ENCODE peak calls at places on chromosomes 6 and 20, in six cellular contexts. M, U, O, Y, P and B are unnamed samples.
A peak's percentile ranks its signal among the peaks of the same experiment; 100 is the strongest.

GRCh38 chr6:79574636-79575035 is 37.4 kb upstream of the LCA5 start:
- DNase-seq in P (peak; percentile 84), Y (no peak), M (no peak), U (no peak), O (peak; percentile 8), B (no peak)

GRCh38 chr6:155219858-155220301 is 43.9 kb upstream of the CLDN20 start:
- DNase-seq in O (no peak), U (no peak), M (no peak), Y (no peak), P (no peak), B (no peak)

GRCh38 chr6:7787137-7787575 is 61.3 kb downstream of the BMP6 start:
- DNase-seq in Y (no peak), O (no peak), M (no peak), P (no peak), U (no peak), B (no peak)

GRCh38 chr6:115071962-115072361 is 729.1 kb upstream of the HS3ST5 start:
- DNase-seq in Y (no peak), U (no peak), M (no peak), P (no peak), O (no peak), B (no peak)

GRCh38 chr6:138572200-138572875 is 73.0 kb upstream of the NHSL1 start:
- DNase-seq in M (no peak), O (no peak), P (peak; percentile 97), Y (no peak), U (no peak), B (peak; percentile 95)

GRCh38 chr6:31158863-31159855 is 770 bp downstream of the TCF19 start:
- DNase-seq in U (peak; percentile 52), O (no peak), M (no peak), P (peak; percentile 31), Y (peak; percentile 51), B (peak; percentile 42)

GRCh38 chr6:69973138-69973537 is 106.8 kb downstream of the COL19A1 start:
- DNase-seq in O (no peak), U (no peak), M (no peak), P (no peak), Y (no peak), B (no peak)

GRCh38 chr6:66896415-66896814 is 1189.4 kb upstream of the EYS start:
- DNase-seq in M (no peak), O (no peak), Y (no peak), P (peak; percentile 5), U (no peak), B (no peak)

GRCh38 chr6:169960891-169961611 is 209.6 kb downstream of the ERMARD start:
- DNase-seq in M (no peak), U (no peak), Y (peak; percentile 24), P (no peak), O (no peak), B (no peak)

GRCh38 chr20:10715035-10715434 is 41.2 kb upstream of the JAG1 start:
- DNase-seq in M (no peak), O (no peak), P (peak; percentile 86), Y (no peak), U (no peak), B (no peak)

GRCh38 chr6:5072440-5072839 is 12.7 kb upstream of the PPP1R3G start:
- DNase-seq in M (no peak), O (no peak), U (no peak), P (no peak), Y (no peak), B (no peak)

GRCh38 chr6:14324042-14324441 is 206.5 kb downstream of the CD83 start:
- DNase-seq in Y (no peak), U (no peak), P (no peak), O (no peak), M (no peak), B (no peak)

GRCh38 chr20:41670631-41671030 is 52.5 kb upstream of the CHD6 start:
- DNase-seq in U (no peak), Y (no peak), P (no peak), M (no peak), O (no peak), B (no peak)
- TF ChIP-seq JUND in U (no peak), Y (no peak), P (no peak), M (no peak), O (no peak), B (no peak)

DNA sequence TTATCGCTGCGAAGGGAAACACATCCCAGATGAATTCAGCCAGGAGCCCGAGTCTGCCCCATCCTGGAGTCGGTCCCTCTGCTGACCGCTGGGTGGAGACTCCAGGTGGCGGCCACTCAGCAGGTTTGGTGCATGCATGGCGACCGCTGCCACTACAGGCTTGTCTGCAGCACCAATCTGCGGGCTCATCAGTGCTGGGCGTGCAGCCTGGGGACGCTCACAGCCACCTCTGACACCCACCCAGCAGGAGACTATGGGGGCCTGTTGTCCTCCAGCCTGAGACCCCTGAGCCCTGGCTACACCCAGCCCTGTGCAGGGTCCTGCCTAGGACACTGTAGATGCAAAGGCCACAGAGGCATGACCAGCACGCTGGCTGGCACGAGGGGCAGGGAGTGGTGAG is 40.5 kb upstream of the GATA5 start:
- DNase-seq in U (peak; percentile 72), Y (no peak), M (no peak), O (no peak), P (peak; percentile 57), B (peak; percentile 81)
- TF ChIP-seq JUND in U (no peak), Y (no peak), M (no peak), O (no peak), P (no peak), B (no peak)

GRCh38 chr6:119728935-119729334 is 379.4 kb upstream of the MAN1A1 start:
- DNase-seq in O (no peak), P (no peak), M (no peak), U (no peak), Y (no peak), B (no peak)
- TF ChIP-seq JUND in O (no peak), P (no peak), M (no peak), U (no peak), Y (no peak), B (no peak)

GRCh38 chr6:41588083-41588482 is 41.9 kb downstream of the FOXP4 start:
- DNase-seq in M (no peak), O (no peak), U (no peak), P (no peak), Y (peak; percentile 76), B (no peak)

GRCh38 chr6:41585605-41586004 is 39.4 kb downstream of the FOXP4 start:
- DNase-seq in M (no peak), Y (no peak), O (no peak), U (no peak), P (no peak), B (no peak)

GRCh38 chr6:41587223-41587879 is 41.2 kb downstream of the FOXP4 start:
- DNase-seq in M (no peak), U (no peak), Y (peak; percentile 62), P (no peak), O (no peak), B (no peak)

GRCh38 chr6:41584668-41585205 is 38.6 kb downstream of the FOXP4 start:
- DNase-seq in O (no peak), U (no peak), P (no peak), M (no peak), Y (no peak), B (peak; percentile 55)

GRCh38 chr6:41586564-41586963 is 40.4 kb downstream of the FOXP4 start:
- DNase-seq in Y (peak; percentile 55), U (no peak), O (no peak), P (no peak), M (no peak), B (no peak)
- TF ChIP-seq JUND in Y (no peak), U (no peak), O (no peak), P (no peak), M (no peak), B (no peak)

DNA sequence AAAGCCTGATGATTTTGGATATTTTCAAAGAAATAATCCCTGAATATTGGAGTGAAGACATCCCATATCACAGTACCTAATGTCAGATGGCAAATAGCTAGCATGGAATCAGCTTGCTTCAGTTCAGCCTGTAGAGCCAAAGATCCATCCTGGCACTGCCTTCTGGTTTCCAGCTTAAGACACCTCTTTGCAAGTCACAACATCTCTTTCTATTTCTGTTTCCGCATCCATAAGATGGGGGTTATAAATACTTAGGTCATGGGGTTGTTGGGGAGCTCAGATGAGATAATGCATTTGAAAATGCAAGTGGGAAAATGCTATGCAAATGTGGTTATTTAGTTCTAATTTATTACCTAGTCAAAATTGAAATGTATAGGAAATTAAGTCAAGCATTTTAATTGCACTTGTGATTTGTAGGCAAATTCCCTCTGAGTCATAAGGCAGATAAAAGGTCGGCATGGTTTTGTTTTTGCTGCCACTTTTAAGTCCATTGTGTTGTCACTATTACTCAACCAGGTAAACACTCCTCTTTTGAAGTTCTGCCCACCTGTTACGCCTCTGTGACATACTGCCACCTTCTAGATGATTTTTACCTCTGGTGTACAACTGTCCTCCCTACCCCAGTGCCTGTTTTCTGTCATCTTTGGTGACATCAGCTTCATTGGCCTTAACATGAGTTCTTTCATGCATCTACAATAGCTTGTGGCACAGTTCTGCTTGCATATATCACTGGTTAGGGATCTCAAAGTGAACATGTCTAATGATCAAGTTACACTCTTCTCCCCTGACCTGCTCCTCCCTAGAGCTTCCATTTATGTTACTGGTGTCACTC is 96.6 kb downstream of the CDKAL1 start:
- DNase-seq in Y (no peak), O (peak; percentile 63), U (no peak), P (peak; percentile 88), M (peak; percentile 9), B (no peak)
- TF ChIP-seq JUND in Y (no peak), O (peak; percentile 83), U (no peak), P (no peak), M (no peak), B (no peak)

GRCh38 chr20:47432251-47433210 is 69.2 kb upstream of the NCOA3 start:
- DNase-seq in M (no peak), O (peak; percentile 61), P (peak; percentile 71), Y (no peak), U (no peak), B (no peak)
- TF ChIP-seq JUND in M (no peak), O (peak; percentile 69), P (no peak), Y (no peak), U (peak; percentile 60), B (no peak)

DNA sequence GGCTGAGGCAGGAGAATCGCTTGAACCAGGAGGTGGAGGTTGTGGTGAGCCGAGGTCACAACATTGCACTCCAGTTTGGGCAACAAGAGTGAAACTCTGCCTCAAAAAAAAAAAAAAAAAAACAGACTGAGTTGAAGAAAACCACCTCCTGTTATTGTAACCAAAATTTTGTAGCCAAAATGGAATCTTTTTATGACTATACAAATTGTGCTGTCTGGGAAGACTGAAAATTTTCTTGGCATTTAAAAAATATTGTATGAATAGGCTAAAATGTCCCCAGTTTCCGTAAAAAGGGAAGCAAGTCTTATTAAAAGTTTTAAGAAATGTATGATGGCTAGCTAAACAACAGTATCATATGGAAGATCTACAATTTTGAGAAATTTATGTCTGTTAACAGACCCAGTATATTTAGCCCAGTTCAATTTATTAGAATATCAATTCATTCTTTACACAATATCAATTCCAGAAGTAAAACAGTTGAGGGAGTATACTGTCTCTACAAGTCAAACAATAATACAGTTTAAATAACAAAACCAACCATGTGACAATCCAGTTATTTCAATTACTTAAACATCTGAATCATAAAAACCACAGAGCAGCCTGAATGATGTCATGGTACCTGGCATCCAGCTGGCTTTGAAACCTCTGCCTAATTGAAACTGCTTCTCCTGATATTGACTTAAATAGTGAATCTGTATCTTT is 166.7 kb upstream of the MARCKS start:
- DNase-seq in M (peak; percentile 34), Y (peak; percentile 10), U (no peak), P (peak; percentile 58), O (no peak), B (peak; percentile 55)
- TF ChIP-seq JUND in M (no peak), Y (peak; percentile 88), U (no peak), P (no peak), O (peak; percentile 50), B (no peak)

GRCh38 chr6:157271441-157271840 is 51.9 kb downstream of the TMEM242 start:
- DNase-seq in P (no peak), O (no peak), M (no peak), Y (no peak), U (no peak), B (no peak)
- TF ChIP-seq JUND in P (no peak), O (no peak), M (no peak), Y (no peak), U (no peak), B (no peak)